ENCODE peak calls at places on chromosome 1, in six cellular contexts. E is IMR-90, G is hepatocyte, H is heart right ventricle, J is astrocyte, C is neuronal stem cell. I is an unnamed sample. For H3K27me3, the result is how much of the 10 kb centered on the place peaks cover.

GRCh38 chr1:234702342-234703000 is 92.5 kb upstream of the IRF2BP2 start:
- DNase-seq in G (no peak), E (no peak), H (peak), J (no peak), C (no peak), I (no peak)

GRCh38 chr1:193090865-193091264 is 14.3 kb downstream of the GLRX2 start:
- DNase-seq in H (no peak), J (no peak), E (no peak), C (no peak), G (no peak), I (no peak)

GRCh38 chr1:53619088-53619810 is 119.7 kb downstream of the GLIS1 start:
- DNase-seq in E (no peak), J (no peak), G (no peak), C (no peak), H (no peak), I (peak)

GRCh38 chr1:45134468-45134873 is 71.9 kb downstream of the ZSWIM5 start:
- DNase-seq in C (no peak), J (no peak), G (peak), H (no peak), E (no peak), I (no peak)

GRCh38 chr1:19124273-19124672 is 85.8 kb downstream of the UBR4 start:
- DNase-seq in H (no peak), J (no peak), E (no peak), C (no peak), G (no peak), I (no peak)

GRCh38 chr1:16082283-16083038 is 9.0 kb upstream of the FAM131C start:
- DNase-seq in H (peak), E (peak), C (peak), J (peak), G (peak), I (no peak)

GRCh38 chr1:17218939-17219338 is 14.0 kb downstream of the PADI1 start:
- DNase-seq in J (no peak), G (no peak), H (no peak), E (no peak), C (no peak), I (no peak)

GRCh38 chr1:28751315-28752056 is 14.7 kb downstream of the YTHDF2 start:
- DNase-seq in C (no peak), G (no peak), E (peak), J (peak), H (no peak), I (no peak)

GRCh38 chr1:203569490-203570318 is 56.9 kb upstream of the ATP2B4 start:
- DNase-seq in C (no peak), G (no peak), E (peak), H (no peak), J (peak), I (no peak)

GRCh38 chr1:213987876-213988638 is at the start of gene PROX1:
- DNase-seq in H (peak), E (peak), C (peak), J (peak), G (peak), I (no peak)

GRCh38 chr1:41578712-41579335 is 94.3 kb upstream of the EDN2 start:
- DNase-seq in C (no peak), J (no peak), H (no peak), E (peak), G (peak), I (no peak)

GRCh38 chr1:204841798-204842197 is 28.9 kb upstream of the NFASC start:
- DNase-seq in H (no peak), J (no peak), G (no peak), C (no peak), E (no peak), I (no peak)

GRCh38 chr1:32724678-32725594 is 22.4 kb upstream of the SYNC start:
- DNase-seq in J (peak), H (peak), E (peak), G (peak), C (no peak), I (peak)

GRCh38 chr1:206074839-206075238 is 21.9 kb downstream of the RHEX start:
- DNase-seq in E (no peak), J (no peak), C (no peak), H (no peak), G (no peak), I (no peak)

GRCh38 chr1:67945733-67946374 is 104.6 kb downstream of the DIRAS3 start:
- DNase-seq in G (no peak), J (no peak), C (no peak), H (peak), E (peak), I (no peak)

GRCh38 chr1:3634059-3634800 is 9.4 kb downstream of the TPRG1L start:
- DNase-seq in G (no peak), C (no peak), H (no peak), E (no peak), J (no peak), I (no peak)

GRCh38 chr1:24903011-24903461 is 27.0 kb downstream of the RUNX3 start:
- DNase-seq in E (no peak), J (no peak), H (no peak), G (no peak), C (no peak), I (peak)

GRCh38 chr1:196034080-196034706 is 574.0 kb downstream of the KCNT2 start:
- DNase-seq in C (peak), H (no peak), E (no peak), J (no peak), G (no peak), I (no peak)

GRCh38 chr1:183238071-183238470 is 52.0 kb downstream of the LAMC2 start:
- DNase-seq in G (no peak), H (no peak), E (peak), C (no peak), J (peak), I (no peak)

GRCh38 chr1:47433037-47433421 is 4.8 kb upstream of the FOXD2 start:
- DNase-seq in G (no peak), E (no peak), C (no peak), J (no peak), H (no peak), I (no peak)

GRCh38 chr1:47433453-47434050 is 4.3 kb upstream of the FOXD2 start:
- DNase-seq in J (no peak), C (no peak), H (no peak), E (no peak), G (no peak), I (no peak)

GRCh38 chr1:47431534-47431933 is 6.3 kb upstream of the FOXD2 start:
- DNase-seq in C (no peak), G (no peak), J (peak), E (peak), H (no peak), I (no peak)

GRCh38 chr1:47434051-47434842 is 3.6 kb upstream of the FOXD2 start:
- DNase-seq in E (peak), H (peak), C (no peak), G (peak), J (peak), I (no peak)

GRCh38 chr1:47432071-47433036 is 5.5 kb upstream of the FOXD2 start:
- DNase-seq in G (peak), E (peak), C (peak), J (peak), H (peak), I (no peak)
- H3K27me3 ChIP-seq in G (half or more), E (under half), C (half or more), J (half or more), H (half or more), I (under half)

GRCh38 chr1:201328576-201328975 is 45.3 kb downstream of the PKP1 start:
- DNase-seq in E (no peak), C (no peak), J (no peak), H (no peak), G (peak), I (no peak)
- H3K27me3 ChIP-seq in E (half or more), C (under half), J (under half), H (under half), G (under half), I (under half)

DNA sequence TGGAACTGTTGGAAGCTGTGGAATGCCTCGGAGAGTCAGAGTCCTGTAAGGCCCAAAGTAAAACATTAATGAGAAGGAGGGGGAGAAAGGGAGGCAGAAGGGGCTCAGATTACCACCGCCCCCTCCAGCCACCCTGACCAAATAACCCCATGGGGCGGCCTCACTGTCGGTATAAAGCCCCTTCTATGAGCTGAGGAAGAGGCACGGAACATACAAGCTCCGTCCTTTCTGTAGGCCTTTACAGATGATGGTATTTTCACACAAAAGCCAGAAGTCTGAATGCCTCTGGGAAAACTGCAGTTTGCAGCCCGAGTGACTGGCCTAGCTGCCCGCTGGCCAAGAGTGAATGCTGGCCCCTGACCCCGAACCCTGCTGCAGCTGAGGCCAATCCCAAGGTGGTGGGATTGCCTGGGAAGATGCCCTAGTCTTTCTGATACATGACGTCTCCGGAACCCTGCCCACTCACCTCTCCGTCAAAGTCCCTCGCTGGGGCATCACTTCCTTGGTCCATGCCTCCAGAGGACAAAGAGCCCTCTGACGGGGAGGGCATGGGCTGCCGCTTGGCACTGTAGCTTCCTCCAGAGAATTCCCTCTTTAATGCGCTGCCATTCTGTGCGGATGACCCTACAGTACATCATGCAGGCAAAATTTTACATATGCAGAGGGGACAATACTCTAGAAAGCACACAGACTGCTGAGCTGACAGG is 54.4 kb downstream of the COQ8A start:
- DNase-seq in E (no peak), C (peak), H (no peak), J (no peak), G (no peak), I (no peak)
- H3K27me3 ChIP-seq in E (under half), C (under half), H (under half), J (under half), G (under half), I (under half)

DNA sequence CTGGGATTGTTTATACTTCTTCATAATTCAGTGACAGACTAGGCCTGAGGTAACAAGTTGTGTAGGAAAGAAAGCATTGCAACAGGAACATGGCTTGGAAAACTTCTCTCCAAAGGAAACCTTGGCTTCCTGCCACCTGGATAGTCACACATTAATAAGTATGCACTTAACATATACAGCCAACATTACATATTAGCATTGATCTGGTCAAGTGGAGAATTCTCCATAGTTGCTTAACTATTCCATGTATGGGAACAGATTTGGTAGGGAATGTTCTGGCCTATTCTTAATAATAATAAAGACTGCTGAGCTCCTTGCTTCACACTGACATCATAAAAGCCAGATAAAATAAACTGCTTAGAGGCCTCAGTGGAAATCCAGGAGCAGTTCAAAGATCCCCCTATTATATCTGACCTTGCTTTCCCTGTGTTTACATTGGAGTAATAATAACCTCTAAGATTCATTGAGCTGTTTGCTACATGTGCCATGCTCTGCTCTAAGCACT is 27.2 kb upstream of the NFIA start:
- DNase-seq in C (no peak), G (peak), J (no peak), E (peak), H (no peak), I (no peak)
- H3K27me3 ChIP-seq in C (half or more), G (under half), J (half or more), E (under half), H (under half), I (under half)

GRCh38 chr1:225737866-225738265 is 39.8 kb upstream of the SRP9 start:
- DNase-seq in G (no peak), C (no peak), E (no peak), J (no peak), H (no peak), I (no peak)

GRCh38 chr1:225739542-225740107 is 38.0 kb upstream of the SRP9 start:
- DNase-seq in E (no peak), C (no peak), H (no peak), G (no peak), J (no peak), I (no peak)

GRCh38 chr1:225737179-225737578 is 40.4 kb upstream of the SRP9 start:
- DNase-seq in G (no peak), J (no peak), H (no peak), C (no peak), E (no peak), I (peak)

GRCh38 chr1:225736651-225737097 is 41.0 kb upstream of the SRP9 start:
- DNase-seq in G (no peak), C (no peak), H (no peak), J (no peak), E (no peak), I (no peak)

GRCh38 chr1:225738763-225739162 is 38.9 kb upstream of the SRP9 start:
- DNase-seq in J (no peak), C (no peak), H (no peak), E (no peak), G (no peak), I (no peak)
- H3K27me3 ChIP-seq in J (under half), C (under half), H (under half), E (under half), G (under half), I (under half)

GRCh38 chr1:228009116-228009827 is 2.5 kb downstream of the WNT3A start:
- DNase-seq in E (no peak), H (no peak), J (no peak), G (no peak), C (no peak), I (no peak)
- H3K27me3 ChIP-seq in E (half or more), H (half or more), J (under half), G (half or more), C (half or more), I (under half)

GRCh38 chr1:156644146-156644545 is 2.2 kb downstream of the BCAN start:
- DNase-seq in J (no peak), G (no peak), H (no peak), E (no peak), C (no peak), I (no peak)

GRCh38 chr1:156644640-156645039 is 2.7 kb downstream of the BCAN start:
- DNase-seq in H (no peak), J (no peak), C (no peak), E (no peak), G (no peak), I (no peak)

GRCh38 chr1:156645058-156645457 is 3.1 kb downstream of the BCAN start:
- DNase-seq in G (no peak), E (no peak), C (no peak), J (no peak), H (no peak), I (no peak)

GRCh38 chr1:156642265-156643185 is 608 bp downstream of the BCAN start:
- DNase-seq in H (no peak), G (no peak), E (no peak), J (no peak), C (no peak), I (no peak)

DNA sequence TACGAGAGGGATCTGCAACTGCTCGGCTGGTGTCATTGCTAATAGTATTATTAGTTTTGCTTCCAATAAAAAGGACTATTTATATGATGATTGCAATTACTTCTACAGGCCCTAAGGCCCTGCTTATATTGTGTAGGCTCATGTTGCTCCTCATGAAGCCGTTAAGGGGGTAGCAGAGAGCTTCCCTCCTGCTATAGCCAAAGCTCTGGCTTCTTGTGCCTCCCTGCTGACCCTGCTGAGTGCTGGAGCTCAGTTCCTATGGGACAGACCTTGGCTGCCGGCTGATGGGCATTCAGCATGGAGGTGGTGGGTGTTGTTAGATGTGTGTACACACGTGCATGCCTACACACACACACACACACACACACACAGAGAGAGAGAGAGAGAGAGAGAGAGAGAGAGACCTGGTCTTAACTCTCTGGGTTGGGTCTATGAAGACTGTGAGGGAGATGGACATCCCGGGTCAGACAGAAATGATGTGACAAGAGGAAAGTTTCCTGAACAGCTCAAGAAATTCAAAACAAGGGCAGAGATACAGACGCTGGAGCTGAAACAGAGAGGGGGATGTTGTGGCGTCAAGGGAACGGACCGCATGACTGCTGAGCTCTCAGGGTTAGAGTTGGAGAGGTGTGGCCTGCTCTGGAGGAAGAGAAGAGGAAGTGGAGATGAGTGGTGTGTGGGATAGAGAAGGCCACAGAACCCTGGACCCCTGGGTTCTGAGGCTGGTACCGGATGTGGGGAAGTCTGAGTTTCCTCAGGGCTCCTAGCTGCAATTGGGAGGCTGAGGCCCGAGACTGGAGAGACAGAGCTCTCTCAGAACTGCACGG is 1.6 kb downstream of the BCAN start:
- DNase-seq in G (no peak), E (no peak), H (no peak), C (no peak), J (no peak), I (no peak)
- H3K27me3 ChIP-seq in G (half or more), E (half or more), H (half or more), C (half or more), J (half or more), I (half or more)

GRCh38 chr1:236207121-236207520 is 64.8 kb downstream of the GPR137B start:
- DNase-seq in J (no peak), E (no peak), G (no peak), C (no peak), H (peak), I (no peak)
- H3K27me3 ChIP-seq in J (under half), E (under half), G (under half), C (under half), H (under half), I (under half)

DNA sequence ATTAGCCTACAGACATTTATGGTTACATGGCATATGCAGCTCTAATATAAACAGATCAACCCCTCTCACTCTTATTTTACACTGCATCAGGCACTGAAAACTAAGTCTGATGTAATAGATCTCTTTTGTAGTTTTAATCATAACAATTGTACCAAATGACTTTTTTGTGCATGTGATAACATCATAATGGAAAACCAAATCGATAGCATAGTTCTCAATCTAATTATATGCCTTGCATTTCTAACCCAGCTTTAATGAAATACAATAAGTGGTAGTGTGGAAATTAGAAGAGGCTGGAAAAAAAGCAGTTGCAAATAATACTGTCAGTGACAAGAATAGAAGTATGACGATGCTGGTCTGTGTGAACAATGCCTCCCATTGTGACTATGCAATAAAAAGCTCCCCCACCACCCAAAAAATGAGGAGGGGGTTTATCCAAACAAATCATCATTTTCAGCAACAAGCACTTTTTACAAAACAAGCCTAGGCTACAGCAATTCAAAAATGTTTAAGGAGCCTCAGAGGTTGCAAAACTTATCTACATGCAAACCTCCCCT is 426.5 kb upstream of the NFIA start:
- DNase-seq in H (no peak), G (no peak), E (no peak), J (no peak), C (no peak), I (no peak)
- H3K27me3 ChIP-seq in H (under half), G (under half), E (under half), J (under half), C (under half), I (under half)

DNA sequence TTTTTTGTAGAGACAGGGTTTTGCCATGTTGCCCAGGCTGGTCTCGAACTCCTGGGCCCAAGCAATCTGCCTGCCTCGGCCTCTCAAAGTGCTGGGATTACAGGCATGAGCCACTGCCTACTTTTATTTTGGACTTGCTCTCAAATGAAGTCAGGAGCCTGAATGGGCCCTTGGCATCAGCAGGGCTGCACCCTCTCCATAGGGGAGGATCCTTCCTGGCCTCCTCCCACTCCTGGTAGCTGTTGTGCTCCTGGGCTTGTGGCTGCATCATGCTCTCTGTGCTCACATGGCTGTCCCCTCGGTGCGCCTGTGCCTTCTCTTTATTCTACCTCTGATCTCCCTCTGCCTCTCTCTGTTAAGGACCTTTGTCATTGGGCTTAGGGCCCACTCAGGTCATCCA is 46.4 kb upstream of the DISP3 start:
- DNase-seq in E (no peak), H (no peak), G (no peak), C (no peak), J (no peak), I (no peak)
- H3K27me3 ChIP-seq in E (under half), H (under half), G (under half), C (under half), J (under half), I (under half)

I was measured in RWPE2.